ENCODE peak calls at places on chromosome 11, in four cellular contexts. L, D, Z and F are unnamed samples. For H3K4me1, the result is how much of the 10 kb centered on the place peaks cover.

GRCh38 chr11:70255717-70256116 is 14.8 kb upstream of the PPFIA1 start:
- DNase-seq in L (no peak), D (no peak), Z (no peak), F (no peak)

GRCh38 chr11:82945682-82946081 is 44.1 kb downstream of the DDIAS start:
- DNase-seq in D (no peak), L (no peak), Z (no peak), F (no peak)

GRCh38 chr11:46006418-46007070 is 84.1 kb downstream of the LARGE2 start:
- DNase-seq in L (peak), Z (no peak), D (peak), F (no peak)

GRCh38 chr11:73193251-73194033 is 24.6 kb upstream of the P2RY2 start:
- DNase-seq in L (no peak), Z (peak), D (no peak), F (no peak)

GRCh38 chr11:40188848-40189247 is 1270.6 kb downstream of the LRRC4C start:
- DNase-seq in Z (peak), D (no peak), L (no peak), F (no peak)

GRCh38 chr11:92329644-92330043 is 105.0 kb downstream of the FAT3 start:
- DNase-seq in Z (no peak), L (no peak), D (peak), F (no peak)

GRCh38 chr11:34072831-34073230 is 21.3 kb downstream of the CAPRIN1 start:
- DNase-seq in Z (no peak), L (no peak), D (no peak), F (no peak)

GRCh38 chr11:119025099-119025473 is 5.6 kb downstream of the SLC37A4 start:
- DNase-seq in L (no peak), D (no peak), Z (no peak), F (no peak)

GRCh38 chr11:55345306-55345705 is 2.3 kb downstream of the OR4A16 start:
- DNase-seq in L (no peak), Z (no peak), D (no peak), F (no peak)

GRCh38 chr11:122804161-122804560 is 34.1 kb upstream of the CRTAM start:
- DNase-seq in D (peak), L (no peak), Z (no peak), F (no peak)

GRCh38 chr11:48020092-48020755 is 39.9 kb downstream of the PTPRJ start:
- DNase-seq in Z (peak), D (no peak), L (no peak), F (no peak)

GRCh38 chr11:3227568-3228444 is 4.4 kb downstream of the MRGPRE start:
- DNase-seq in Z (no peak), L (no peak), D (no peak), F (no peak)

GRCh38 chr11:131027501-131027900 is 111.2 kb upstream of the SNX19 start:
- DNase-seq in Z (no peak), D (no peak), L (no peak), F (no peak)

GRCh38 chr11:66341502-66342126 is 3.3 kb downstream of the BRMS1 start:
- DNase-seq in Z (no peak), D (no peak), L (no peak), F (no peak)

GRCh38 chr11:73577496-73577917 is 20.4 kb downstream of the FAM168A start:
- DNase-seq in D (peak), Z (no peak), L (no peak), F (no peak)

GRCh38 chr11:44565746-44566558 is 489 bp downstream of the CD82 start:
- DNase-seq in L (no peak), Z (no peak), D (no peak), F (no peak)

GRCh38 chr11:14973621-14974020 is 1.5 kb upstream of the CALCA start:
- DNase-seq in Z (no peak), D (peak), L (peak), F (peak)

DNA sequence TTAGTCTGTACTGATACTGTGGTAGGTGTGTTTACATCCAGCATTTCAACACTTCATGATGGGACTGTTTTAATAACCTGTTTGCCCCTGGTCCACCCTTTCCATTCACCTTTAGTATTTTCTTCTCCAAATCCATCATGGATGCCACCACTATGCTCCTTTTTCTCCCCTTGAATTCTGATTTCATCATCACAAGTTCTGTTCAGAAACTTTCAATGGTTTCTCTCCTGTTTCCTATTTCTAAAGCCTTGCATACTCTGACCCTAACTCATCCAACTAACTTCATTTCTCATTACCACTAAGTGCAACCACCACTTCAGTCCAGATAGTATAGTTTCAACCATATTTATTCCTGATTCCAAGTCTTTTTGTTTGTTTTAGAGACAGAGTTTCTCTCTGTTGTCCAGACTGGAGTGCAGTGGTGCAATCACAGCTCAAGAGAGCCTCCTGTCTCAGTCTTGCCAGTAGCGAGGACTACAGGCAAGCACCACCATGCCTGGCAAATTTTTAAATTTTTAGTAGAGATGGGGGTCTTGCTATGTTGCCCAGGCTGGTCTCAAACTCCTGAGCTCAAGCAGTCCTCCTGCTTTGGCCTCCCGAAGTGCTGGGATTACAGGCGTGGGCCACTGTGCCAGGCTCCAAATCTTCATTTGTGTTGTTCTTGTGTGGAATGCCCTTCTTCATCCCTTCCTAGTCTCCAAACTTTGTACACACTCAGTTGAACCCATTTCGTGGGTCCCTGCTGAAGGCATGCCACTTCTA is 1.2 kb upstream of the LIN7C start:
- DNase-seq in L (no peak), Z (no peak), D (peak), F (no peak)
- H3K27ac ChIP-seq in L (no peak), Z (no peak), D (no peak), F (no peak)

GRCh38 chr11:67416416-67417335 is 1.2 kb downstream of the CARNS1 start:
- DNase-seq in Z (peak), L (no peak), D (peak), F (no peak)

GRCh38 chr11:67415501-67416304 is at the start of gene CARNS1:
- DNase-seq in L (peak), D (peak), Z (no peak), F (no peak)

GRCh38 chr11:67419330-67420049 is 4.0 kb downstream of the CARNS1 start:
- DNase-seq in Z (no peak), D (no peak), L (no peak), F (no peak)

GRCh38 chr11:67418476-67419281 is 3.2 kb downstream of the CARNS1 start:
- DNase-seq in Z (peak), L (no peak), D (no peak), F (peak)

DNA sequence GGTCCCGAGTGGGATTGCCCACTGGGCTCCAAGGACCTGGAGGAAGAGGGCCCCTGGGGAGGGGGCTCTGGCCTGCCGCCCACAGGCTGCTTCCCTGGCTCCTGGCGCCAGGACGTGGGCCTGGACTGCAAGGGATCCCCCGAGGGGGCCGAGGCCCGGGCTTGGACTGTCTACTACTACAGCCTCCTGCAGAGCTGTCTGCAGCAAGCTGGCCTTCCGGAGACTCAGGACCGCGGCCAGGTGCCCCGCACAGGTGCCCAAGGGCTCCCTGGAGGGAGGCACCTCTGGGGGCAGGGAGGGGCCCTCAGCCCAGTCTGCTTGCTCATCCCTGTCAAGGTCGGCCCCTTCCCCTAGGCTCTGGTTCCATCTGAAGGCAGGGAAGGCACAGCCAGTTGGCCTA is 1.9 kb downstream of the CARNS1 start:
- DNase-seq in L (no peak), Z (no peak), D (no peak), F (no peak)
- H3K4me1 ChIP-seq in L (under half), Z (half or more), D (under half), F (under half)

DNA sequence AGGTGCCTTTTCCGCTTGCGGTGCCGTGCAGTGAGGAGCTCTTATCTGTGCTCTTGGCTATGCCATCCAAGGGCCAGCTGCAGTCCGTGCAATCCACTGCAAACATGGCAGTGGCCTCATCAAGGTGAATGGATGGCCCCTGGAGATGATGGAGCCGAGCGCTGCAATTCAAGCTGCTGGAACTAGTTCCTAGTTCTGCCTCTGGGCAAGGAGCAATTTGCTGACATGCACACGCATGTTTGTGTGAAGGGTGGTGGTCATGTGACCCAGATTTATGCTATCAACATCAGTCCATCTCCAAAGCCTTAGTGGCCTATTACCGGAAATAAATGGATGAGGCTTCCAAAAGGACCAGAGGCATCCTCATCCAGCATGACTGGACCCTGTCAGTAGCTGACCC is 3.1 kb upstream of the EHD1 start:
- DNase-seq in D (no peak), L (no peak), Z (no peak), F (no peak)
- H3K27ac ChIP-seq in D (no peak), L (no peak), Z (peak), F (peak)

GRCh38 chr11:1834791-1835670 is at the start of gene SYT8:
- DNase-seq in Z (peak), L (no peak), D (no peak), F (no peak)

GRCh38 chr11:1832181-1832988 is 2.4 kb upstream of the SYT8 start:
- DNase-seq in L (peak), D (peak), Z (peak), F (peak)

GRCh38 chr11:1831338-1832180 is 3.2 kb upstream of the SYT8 start:
- DNase-seq in L (no peak), Z (no peak), D (no peak), F (no peak)

GRCh38 chr11:1834132-1834610 is 619 bp upstream of the SYT8 start:
- DNase-seq in L (no peak), D (no peak), Z (peak), F (no peak)

DNA sequence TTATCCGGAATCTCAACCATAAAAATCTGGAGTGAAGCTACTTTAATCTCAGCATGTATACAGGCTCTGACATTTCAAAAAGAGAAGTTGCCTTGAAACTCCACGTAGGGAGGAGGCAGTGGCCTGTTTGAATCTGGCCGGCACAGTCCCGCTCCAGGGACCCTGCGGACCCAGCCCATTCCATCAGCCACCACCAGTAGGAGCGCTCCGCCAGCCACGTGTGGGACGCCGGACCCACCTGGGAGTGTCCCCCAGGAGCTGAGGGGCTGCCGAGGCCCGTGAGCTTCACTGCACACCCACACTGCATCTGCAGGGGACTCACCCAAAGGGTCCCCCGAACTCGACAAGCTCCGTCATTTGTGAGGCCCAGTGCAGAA is 1.8 kb upstream of the SYT8 start:
- DNase-seq in Z (no peak), D (no peak), L (peak), F (no peak)
- H3K4me1 ChIP-seq in Z (under half), D (under half), L (under half), F (half or more)